ENCODE peak calls at places on chromosome 3, in eight cellular contexts. One of them, this sample, is unnamed.

GRCh38 chr3:10556312-10556711 is 50.9 kb upstream of the ATP2B2 start:
- DNase-seq in hepatic stellate cell: no peak
- DNase-seq in activated CD4-positive, alpha-beta T cell treated with anti-CD3 and anti-CD28 coated beads, Interleukin-2, amount 50 U/mL, for 24 hours: no peak
- DNase-seq in globus pallidus: no peak
- DNase-seq in ACHN: no peak
- DNase-seq in GM12891: no peak
- DNase-seq in substantia nigra: no peak
- DNase-seq in smooth muscle cell of the brain vasculature: no peak
- DNase-seq in this sample: no peak

GRCh38 chr3:158659454-158660237 is 12.8 kb downstream of the LXN start:
- DNase-seq in activated CD4-positive, alpha-beta T cell treated with anti-CD3 and anti-CD28 coated beads, Interleukin-2, amount 50 U/mL, for 24 hours: no peak
- DNase-seq in GM12891: no peak
- DNase-seq in ACHN: peak
- DNase-seq in smooth muscle cell of the brain vasculature: no peak
- DNase-seq in hepatic stellate cell: peak
- DNase-seq in globus pallidus: peak
- DNase-seq in substantia nigra: peak
- DNase-seq in this sample: peak

GRCh38 chr3:188979669-188980311 is 192.0 kb upstream of the TPRG1 start:
- DNase-seq in ACHN: no peak
- DNase-seq in activated CD4-positive, alpha-beta T cell treated with anti-CD3 and anti-CD28 coated beads, Interleukin-2, amount 50 U/mL, for 24 hours: no peak
- DNase-seq in globus pallidus: no peak
- DNase-seq in GM12891: no peak
- DNase-seq in substantia nigra: no peak
- DNase-seq in smooth muscle cell of the brain vasculature: no peak
- DNase-seq in hepatic stellate cell: no peak
- DNase-seq in this sample: no peak

GRCh38 chr3:189985938-189986337 is 134.8 kb downstream of the P3H2 start:
- DNase-seq in ACHN: no peak
- DNase-seq in globus pallidus: no peak
- DNase-seq in smooth muscle cell of the brain vasculature: no peak
- DNase-seq in substantia nigra: no peak
- DNase-seq in hepatic stellate cell: no peak
- DNase-seq in GM12891: no peak
- DNase-seq in activated CD4-positive, alpha-beta T cell treated with anti-CD3 and anti-CD28 coated beads, Interleukin-2, amount 50 U/mL, for 24 hours: no peak
- DNase-seq in this sample: no peak

GRCh38 chr3:129226374-129226773 is 23.0 kb upstream of the COPG1 start:
- DNase-seq in GM12891: no peak
- DNase-seq in smooth muscle cell of the brain vasculature: peak
- DNase-seq in hepatic stellate cell: no peak
- DNase-seq in globus pallidus: peak
- DNase-seq in substantia nigra: peak
- DNase-seq in ACHN: peak
- DNase-seq in activated CD4-positive, alpha-beta T cell treated with anti-CD3 and anti-CD28 coated beads, Interleukin-2, amount 50 U/mL, for 24 hours: no peak
- DNase-seq in this sample: peak

GRCh38 chr3:46675843-46676567 is 17.5 kb downstream of the ALS2CL start:
- DNase-seq in GM12891: no peak
- DNase-seq in smooth muscle cell of the brain vasculature: no peak
- DNase-seq in activated CD4-positive, alpha-beta T cell treated with anti-CD3 and anti-CD28 coated beads, Interleukin-2, amount 50 U/mL, for 24 hours: no peak
- DNase-seq in globus pallidus: peak
- DNase-seq in substantia nigra: peak
- DNase-seq in ACHN: peak
- DNase-seq in hepatic stellate cell: peak
- DNase-seq in this sample: no peak

GRCh38 chr3:133367956-133368355 is 31.9 kb upstream of the BFSP2 start:
- DNase-seq in substantia nigra: no peak
- DNase-seq in activated CD4-positive, alpha-beta T cell treated with anti-CD3 and anti-CD28 coated beads, Interleukin-2, amount 50 U/mL, for 24 hours: no peak
- DNase-seq in GM12891: no peak
- DNase-seq in smooth muscle cell of the brain vasculature: no peak
- DNase-seq in globus pallidus: no peak
- DNase-seq in hepatic stellate cell: no peak
- DNase-seq in ACHN: no peak
- DNase-seq in this sample: no peak

GRCh38 chr3:47542614-47543173 is 29.2 kb upstream of the ELP6 start:
- DNase-seq in globus pallidus: peak
- DNase-seq in substantia nigra: peak
- DNase-seq in GM12891: no peak
- DNase-seq in activated CD4-positive, alpha-beta T cell treated with anti-CD3 and anti-CD28 coated beads, Interleukin-2, amount 50 U/mL, for 24 hours: no peak
- DNase-seq in smooth muscle cell of the brain vasculature: no peak
- DNase-seq in ACHN: no peak
- DNase-seq in hepatic stellate cell: no peak
- DNase-seq in this sample: no peak

GRCh38 chr3:115245437-115245836 is 98.3 kb upstream of the ZBTB20 start:
- DNase-seq in substantia nigra: no peak
- DNase-seq in smooth muscle cell of the brain vasculature: peak
- DNase-seq in GM12891: no peak
- DNase-seq in activated CD4-positive, alpha-beta T cell treated with anti-CD3 and anti-CD28 coated beads, Interleukin-2, amount 50 U/mL, for 24 hours: no peak
- DNase-seq in globus pallidus: no peak
- DNase-seq in hepatic stellate cell: peak
- DNase-seq in ACHN: peak
- DNase-seq in this sample: peak

GRCh38 chr3:188972313-188972712 is 199.5 kb upstream of the TPRG1 start:
- DNase-seq in ACHN: no peak
- DNase-seq in substantia nigra: no peak
- DNase-seq in GM12891: no peak
- DNase-seq in hepatic stellate cell: no peak
- DNase-seq in globus pallidus: no peak
- DNase-seq in activated CD4-positive, alpha-beta T cell treated with anti-CD3 and anti-CD28 coated beads, Interleukin-2, amount 50 U/mL, for 24 hours: no peak
- DNase-seq in smooth muscle cell of the brain vasculature: no peak
- DNase-seq in this sample: no peak